ENCODE peak calls at places on chromosomes 3 and 15, in ten cellular contexts. W, S, A, L, U, J, X, I, K and M are unnamed samples.
A peak's percentile ranks its signal among the peaks of the same experiment; 100 is the strongest.

GRCh38 chr3:120022729-120023128 is 71.5 kb downstream of the GSK3B start:
- DNase-seq in X (no peak), I (no peak), L (no peak), A (no peak), W (no peak), J (no peak), K (no peak), U (peak; percentile 15), S (peak; percentile 26), M (no peak)

GRCh38 chr3:108951802-108952474 is 1.7 kb downstream of the GUCA1C start:
- DNase-seq in X (no peak), L (no peak), S (no peak), K (no peak), J (no peak), W (no peak), U (no peak), A (no peak), I (no peak), M (no peak)

GRCh38 chr3:119326976-119327375 is 32.8 kb downstream of the ARHGAP31 start:
- DNase-seq in A (no peak), U (no peak), J (no peak), W (no peak), X (no peak), I (no peak), K (no peak), S (no peak), L (no peak), M (no peak)

GRCh38 chr3:169117264-169117663 is 546.2 kb downstream of the MECOM start:
- DNase-seq in W (no peak), K (no peak), U (no peak), X (no peak), L (no peak), J (no peak), I (no peak), A (no peak), S (no peak), M (no peak)

GRCh38 chr3:44146073-44146472 is 95.6 kb upstream of the TOPAZ1 start:
- DNase-seq in W (no peak), U (no peak), J (no peak), L (no peak), I (no peak), S (no peak), A (no peak), K (no peak), X (no peak), M (no peak)

GRCh38 chr15:71974211-71974610 is 143.7 kb downstream of the MYO9A start:
- DNase-seq in I (no peak), L (no peak), J (no peak), K (no peak), X (no peak), U (no peak), A (no peak), W (no peak), S (no peak), M (no peak)

GRCh38 chr15:39942101-39942752 is 8.3 kb downstream of the EIF2AK4 start:
- DNase-seq in I (no peak), K (no peak), S (peak; percentile 47), L (peak; percentile 55), U (peak; percentile 79), J (no peak), A (no peak), X (no peak), W (no peak), M (no peak)

GRCh38 chr15:70061086-70061370 is 36.7 kb downstream of the TLE3 start:
- DNase-seq in W (peak; percentile 43), I (no peak), J (no peak), S (no peak), A (peak; percentile 59), L (no peak), U (peak; percentile 52), X (no peak), K (no peak), M (no peak)

GRCh38 chr3:159865042-159865579 is 123.5 kb upstream of the IL12A start:
- DNase-seq in A (no peak), J (no peak), S (peak; percentile 53), I (no peak), L (no peak), W (no peak), X (no peak), U (peak; percentile 66), K (peak; percentile 93), M (no peak)

GRCh38 chr15:60718661-60719069 is 239.7 kb upstream of the ICE2 start:
- DNase-seq in K (no peak), I (no peak), S (peak; percentile 31), W (no peak), L (no peak), A (no peak), U (peak; percentile 14), X (no peak), J (no peak), M (no peak)

GRCh38 chr3:148940983-148941382 is 50.4 kb upstream of the GYG1 start:
- DNase-seq in S (no peak), I (no peak), W (no peak), K (no peak), A (no peak), U (no peak), L (no peak), X (no peak), J (no peak), M (no peak)

GRCh38 chr3:189849262-189849661 is 218.1 kb downstream of the TP63 start:
- DNase-seq in L (no peak), U (no peak), X (no peak), S (no peak), W (no peak), J (no peak), I (no peak), A (no peak), K (no peak), M (no peak)

GRCh38 chr3:151976211-151977050 is 103.0 kb downstream of the SUCNR1 start:
- DNase-seq in S (peak; percentile 98), U (peak; percentile 98), A (no peak), W (peak; percentile 98), L (peak; percentile 71), I (no peak), K (peak; percentile 97), J (no peak), X (no peak), M (no peak)

GRCh38 chr15:74414603-74415338 is 19.0 kb downstream of the SEMA7A start:
- DNase-seq in W (no peak), J (no peak), A (no peak), I (no peak), L (no peak), X (no peak), U (no peak), K (no peak), S (no peak), M (no peak)

GRCh38 chr3:154886437-154886836 is 193.7 kb upstream of the MME start:
- DNase-seq in S (peak; percentile 99), X (no peak), U (peak; percentile 100), I (no peak), L (peak; percentile 97), A (no peak), K (peak; percentile 100), J (no peak), W (peak; percentile 73), M (no peak)

GRCh38 chr15:92082217-92082843 is 228.8 kb downstream of the SLCO3A1 start:
- DNase-seq in K (peak; percentile 6), J (peak; percentile 77), I (no peak), W (no peak), S (peak; percentile 75), A (peak; percentile 80), X (no peak), U (peak; percentile 78), L (peak; percentile 32), M (peak; percentile 76)

GRCh38 chr3:189909139-189909538 is 211.6 kb downstream of the P3H2 start:
- DNase-seq in U (no peak), K (no peak), A (no peak), L (no peak), S (no peak), J (no peak), I (no peak), W (no peak), X (no peak), M (no peak)

GRCh38 chr3:134029734-134030381 is at the start of gene SLCO2A1:
- DNase-seq in S (peak; percentile 24), X (no peak), U (peak; percentile 17), L (no peak), J (peak; percentile 40), W (no peak), A (peak; percentile 82), I (peak; percentile 50), K (no peak), M (peak; percentile 25)

GRCh38 chr3:134028486-134029255 is 1.1 kb downstream of the SLCO2A1 start:
- DNase-seq in X (no peak), U (no peak), W (no peak), S (no peak), I (no peak), L (no peak), K (no peak), J (peak; percentile 17), A (peak; percentile 35), M (no peak)

GRCh38 chr3:134027631-134028030 is 2.1 kb downstream of the SLCO2A1 start:
- DNase-seq in L (no peak), U (no peak), X (no peak), K (no peak), A (no peak), I (no peak), J (no peak), S (no peak), W (no peak), M (no peak)

GRCh38 chr3:134030382-134030753 is 643 bp upstream of the SLCO2A1 start:
- DNase-seq in W (no peak), U (no peak), K (no peak), S (no peak), I (no peak), A (peak; percentile 50), J (peak; percentile 18), X (no peak), L (no peak), M (no peak)

GRCh38 chr3:134029256-134029733 is 430 bp downstream of the SLCO2A1 start:
- DNase-seq in A (no peak), I (no peak), X (no peak), L (no peak), K (no peak), S (peak; percentile 38), J (peak; percentile 17), W (no peak), U (no peak), M (no peak)
- TF ChIP-seq CTCF in A (no peak), I (no peak), X (no peak), L (no peak), K (no peak), S (no peak), J (no peak), W (no peak), U (no peak), M (no peak)

GRCh38 chr3:68878322-68878721 is 54.0 kb downstream of the TAFA4 start:
- DNase-seq in S (peak; percentile 19), K (no peak), L (no peak), I (no peak), J (no peak), U (peak; percentile 25), W (peak; percentile 1), X (no peak), A (no peak), M (peak; percentile 21)
- TF ChIP-seq CTCF in S (peak; percentile 75), K (peak; percentile 73), L (peak; percentile 62), I (peak; percentile 68), J (peak; percentile 30), U (peak; percentile 68), W (peak; percentile 61), X (no peak), A (peak; percentile 74), M (peak; percentile 79)

GRCh38 chr15:48965972-48966371 is 2.3 kb upstream of the SHC4 start:
- DNase-seq in L (no peak), I (no peak), J (no peak), W (no peak), X (no peak), S (peak; percentile 51), U (peak; percentile 76), A (no peak), K (no peak), M (no peak)
- TF ChIP-seq CTCF in L (no peak), I (no peak), J (no peak), W (peak; percentile 18), X (no peak), S (peak; percentile 43), U (peak; percentile 20), A (no peak), K (peak; percentile 56), M (no peak)

GRCh38 chr3:156341831-156342416 is 213.0 kb downstream of the SSR3 start:
- DNase-seq in I (no peak), S (no peak), W (no peak), A (no peak), L (no peak), J (no peak), X (no peak), K (no peak), U (no peak), M (no peak)
- TF ChIP-seq CTCF in I (no peak), S (no peak), W (no peak), A (no peak), L (no peak), J (no peak), X (no peak), K (no peak), U (no peak), M (no peak)